ENCODE peak calls at places on chromosome X, in ten cellular contexts. One of them, this sample, is unnamed.

GRCh38 chrX:13482764-13483552 is 86.4 kb upstream of the EGFL6 start:
- DNase-seq in breast epithelium: no peak
- DNase-seq in Karpas-422: no peak
- DNase-seq in BE2C: no peak
- DNase-seq in Panc1: no peak
- DNase-seq in H9: no peak
- DNase-seq in cardiac muscle cell: no peak
- DNase-seq in right cardiac atrium: no peak
- DNase-seq in adrenal gland: no peak
- DNase-seq in mesenchymal stem cell: no peak
- DNase-seq in this sample: no peak

GRCh38 chrX:21840199-21840557 is 761 bp downstream of the MBTPS2 start:
- DNase-seq in Karpas-422: peak; percentile 68
- DNase-seq in H9: no peak
- DNase-seq in cardiac muscle cell: peak; percentile 10
- DNase-seq in BE2C: no peak
- DNase-seq in adrenal gland: no peak
- DNase-seq in right cardiac atrium: no peak
- DNase-seq in Panc1: no peak
- DNase-seq in mesenchymal stem cell: no peak
- DNase-seq in breast epithelium: no peak
- DNase-seq in this sample: no peak

GRCh38 chrX:135087867-135088266 is 32.5 kb downstream of the ETDB start:
- DNase-seq in cardiac muscle cell: no peak
- DNase-seq in adrenal gland: no peak
- DNase-seq in H9: no peak
- DNase-seq in Karpas-422: no peak
- DNase-seq in Panc1: no peak
- DNase-seq in BE2C: no peak
- DNase-seq in breast epithelium: no peak
- DNase-seq in mesenchymal stem cell: no peak
- DNase-seq in right cardiac atrium: no peak
- DNase-seq in this sample: no peak

GRCh38 chrX:75603833-75604232 is 81.0 kb upstream of the ZDHHC15 start:
- DNase-seq in H9: no peak
- DNase-seq in Panc1: no peak
- DNase-seq in cardiac muscle cell: peak; percentile 19
- DNase-seq in right cardiac atrium: no peak
- DNase-seq in mesenchymal stem cell: peak; percentile 8
- DNase-seq in adrenal gland: no peak
- DNase-seq in Karpas-422: peak; percentile 77
- DNase-seq in breast epithelium: no peak
- DNase-seq in BE2C: no peak
- DNase-seq in this sample: no peak

GRCh38 chrX:3669841-3670240 is 43.6 kb downstream of the PRKX start:
- DNase-seq in Panc1: no peak
- DNase-seq in BE2C: no peak
- DNase-seq in H9: no peak
- DNase-seq in breast epithelium: no peak
- DNase-seq in Karpas-422: no peak
- DNase-seq in right cardiac atrium: no peak
- DNase-seq in adrenal gland: no peak
- DNase-seq in cardiac muscle cell: no peak
- DNase-seq in mesenchymal stem cell: no peak
- DNase-seq in this sample: no peak

GRCh38 chrX:35699642-35700041 is 98.5 kb upstream of the MAGEB16 start:
- DNase-seq in Panc1: no peak
- DNase-seq in BE2C: no peak
- DNase-seq in right cardiac atrium: no peak
- DNase-seq in breast epithelium: no peak
- DNase-seq in Karpas-422: no peak
- DNase-seq in mesenchymal stem cell: no peak
- DNase-seq in adrenal gland: no peak
- DNase-seq in cardiac muscle cell: no peak
- DNase-seq in H9: no peak
- DNase-seq in this sample: no peak

GRCh38 chrX:40177942-40178715 is 80.4 kb upstream of the BCOR start:
- DNase-seq in H9: no peak
- DNase-seq in Karpas-422: no peak
- DNase-seq in right cardiac atrium: no peak
- DNase-seq in adrenal gland: no peak
- DNase-seq in mesenchymal stem cell: no peak
- DNase-seq in BE2C: no peak
- DNase-seq in Panc1: no peak
- DNase-seq in breast epithelium: no peak
- DNase-seq in cardiac muscle cell: no peak
- DNase-seq in this sample: no peak

GRCh38 chrX:40734956-40735317 is 405 bp downstream of the MED14 start:
- DNase-seq in right cardiac atrium: peak; percentile 17
- DNase-seq in Karpas-422: peak; percentile 73
- DNase-seq in mesenchymal stem cell: peak; percentile 24
- DNase-seq in breast epithelium: no peak
- DNase-seq in cardiac muscle cell: no peak
- DNase-seq in BE2C: no peak
- DNase-seq in adrenal gland: peak; percentile 28
- DNase-seq in Panc1: no peak
- DNase-seq in H9: no peak
- DNase-seq in this sample: no peak

GRCh38 chrX:153969125-153969903 is 2.3 kb downstream of the HCFC1 start:
- DNase-seq in breast epithelium: no peak
- DNase-seq in cardiac muscle cell: peak; percentile 5
- DNase-seq in mesenchymal stem cell: no peak
- DNase-seq in right cardiac atrium: no peak
- DNase-seq in Panc1: no peak
- DNase-seq in adrenal gland: no peak
- DNase-seq in Karpas-422: no peak
- DNase-seq in H9: no peak
- DNase-seq in BE2C: peak; percentile 42
- DNase-seq in this sample: no peak

GRCh38 chrX:153969904-153970397 is 1.7 kb downstream of the HCFC1 start:
- DNase-seq in H9: no peak
- DNase-seq in cardiac muscle cell: no peak
- DNase-seq in right cardiac atrium: no peak
- DNase-seq in Karpas-422: no peak
- DNase-seq in Panc1: no peak
- DNase-seq in adrenal gland: peak; percentile 53
- DNase-seq in BE2C: no peak
- DNase-seq in breast epithelium: no peak
- DNase-seq in mesenchymal stem cell: peak; percentile 53
- DNase-seq in this sample: no peak

GRCh38 chrX:153967536-153968214 is 3.9 kb downstream of the HCFC1 start:
- DNase-seq in H9: no peak
- DNase-seq in breast epithelium: no peak
- DNase-seq in mesenchymal stem cell: no peak
- DNase-seq in Karpas-422: no peak
- DNase-seq in right cardiac atrium: no peak
- DNase-seq in BE2C: peak; percentile 3
- DNase-seq in cardiac muscle cell: no peak
- DNase-seq in adrenal gland: no peak
- DNase-seq in Panc1: no peak
- DNase-seq in this sample: no peak

GRCh38 chrX:153968255-153968654 is 3.4 kb downstream of the HCFC1 start:
- DNase-seq in H9: no peak
- DNase-seq in Karpas-422: no peak
- DNase-seq in BE2C: peak; percentile 0
- DNase-seq in breast epithelium: no peak
- DNase-seq in Panc1: no peak
- DNase-seq in right cardiac atrium: no peak
- DNase-seq in adrenal gland: no peak
- DNase-seq in mesenchymal stem cell: no peak
- DNase-seq in cardiac muscle cell: no peak
- DNase-seq in this sample: no peak

DNA sequence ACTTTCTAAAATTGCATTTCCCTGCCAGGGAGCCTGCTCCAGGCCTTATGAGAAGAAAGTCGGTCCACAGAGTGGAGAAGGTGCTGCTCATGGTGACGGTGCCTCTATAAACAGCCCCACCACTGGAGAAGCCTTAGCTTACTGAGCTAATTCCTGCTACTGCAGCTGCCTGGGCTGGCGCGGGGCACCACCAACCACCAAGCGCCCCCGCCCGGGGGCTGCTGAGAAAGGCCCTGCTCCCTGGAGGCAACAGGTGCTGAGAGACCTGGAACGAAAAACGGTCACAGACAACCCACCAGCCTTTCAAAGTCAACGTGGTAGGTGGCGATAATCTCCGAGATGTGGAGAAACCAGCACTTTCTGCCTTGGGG is 2.9 kb downstream of the HCFC1 start:
- DNase-seq in mesenchymal stem cell: no peak
- DNase-seq in Karpas-422: peak; percentile 68
- DNase-seq in H9: no peak
- DNase-seq in BE2C: peak; percentile 55
- DNase-seq in right cardiac atrium: no peak
- DNase-seq in cardiac muscle cell: no peak
- DNase-seq in breast epithelium: no peak
- DNase-seq in Panc1: no peak
- DNase-seq in adrenal gland: no peak
- DNase-seq in this sample: no peak
- H3K4me1 ChIP-seq in mesenchymal stem cell: peaks cover 36% of the 10 kb centered on the region
- H3K4me1 ChIP-seq in Karpas-422: peaks cover 36% of the 10 kb centered on the region
- H3K4me1 ChIP-seq in H9: peaks cover 4% of the 10 kb centered on the region
- H3K4me1 ChIP-seq in BE2C: peaks cover 3% of the 10 kb centered on the region
- H3K4me1 ChIP-seq in right cardiac atrium: peaks cover 9% of the 10 kb centered on the region
- H3K4me1 ChIP-seq in cardiac muscle cell: no peaks in the 10 kb centered on the region
- H3K4me1 ChIP-seq in breast epithelium: peaks cover 10% of the 10 kb centered on the region
- H3K4me1 ChIP-seq in Panc1: peaks cover 32% of the 10 kb centered on the region
- H3K4me1 ChIP-seq in adrenal gland: peaks cover 18% of the 10 kb centered on the region
- H3K4me1 ChIP-seq in this sample: peaks cover 9% of the 10 kb centered on the region

GRCh38 chrX:136762820-136763452 is 17.8 kb downstream of the ARHGEF6 start:
- DNase-seq in right cardiac atrium: no peak
- DNase-seq in adrenal gland: no peak
- DNase-seq in Panc1: no peak
- DNase-seq in H9: no peak
- DNase-seq in BE2C: peak; percentile 22
- DNase-seq in cardiac muscle cell: no peak
- DNase-seq in breast epithelium: no peak
- DNase-seq in Karpas-422: no peak
- DNase-seq in mesenchymal stem cell: no peak
- DNase-seq in this sample: no peak

GRCh38 chrX:136765957-136766356 is 14.8 kb downstream of the ARHGEF6 start:
- DNase-seq in right cardiac atrium: no peak
- DNase-seq in Panc1: no peak
- DNase-seq in adrenal gland: peak; percentile 26
- DNase-seq in cardiac muscle cell: no peak
- DNase-seq in Karpas-422: no peak
- DNase-seq in BE2C: no peak
- DNase-seq in H9: no peak
- DNase-seq in breast epithelium: no peak
- DNase-seq in mesenchymal stem cell: no peak
- DNase-seq in this sample: no peak

GRCh38 chrX:136766785-136767103 is 14.0 kb downstream of the ARHGEF6 start:
- DNase-seq in BE2C: no peak
- DNase-seq in right cardiac atrium: no peak
- DNase-seq in breast epithelium: no peak
- DNase-seq in mesenchymal stem cell: peak; percentile 7
- DNase-seq in cardiac muscle cell: no peak
- DNase-seq in adrenal gland: no peak
- DNase-seq in Panc1: no peak
- DNase-seq in Karpas-422: no peak
- DNase-seq in H9: no peak
- DNase-seq in this sample: no peak

GRCh38 chrX:136761410-136761809 is 19.3 kb downstream of the ARHGEF6 start:
- DNase-seq in right cardiac atrium: no peak
- DNase-seq in breast epithelium: no peak
- DNase-seq in Karpas-422: no peak
- DNase-seq in BE2C: no peak
- DNase-seq in Panc1: no peak
- DNase-seq in adrenal gland: no peak
- DNase-seq in H9: no peak
- DNase-seq in cardiac muscle cell: no peak
- DNase-seq in mesenchymal stem cell: no peak
- DNase-seq in this sample: no peak

GRCh38 chrX:136764206-136764605 is 16.5 kb downstream of the ARHGEF6 start:
- DNase-seq in H9: no peak
- DNase-seq in right cardiac atrium: no peak
- DNase-seq in adrenal gland: no peak
- DNase-seq in breast epithelium: no peak
- DNase-seq in mesenchymal stem cell: no peak
- DNase-seq in Panc1: no peak
- DNase-seq in cardiac muscle cell: no peak
- DNase-seq in Karpas-422: no peak
- DNase-seq in BE2C: no peak
- DNase-seq in this sample: no peak
- H3K4me1 ChIP-seq in H9: no peaks in the 10 kb centered on the region
- H3K4me1 ChIP-seq in right cardiac atrium: peaks cover 5% of the 10 kb centered on the region
- H3K4me1 ChIP-seq in adrenal gland: peaks cover 3% of the 10 kb centered on the region
- H3K4me1 ChIP-seq in breast epithelium: peaks cover 7% of the 10 kb centered on the region
- H3K4me1 ChIP-seq in mesenchymal stem cell: peaks cover 6% of the 10 kb centered on the region
- H3K4me1 ChIP-seq in Panc1: peaks cover 22% of the 10 kb centered on the region
- H3K4me1 ChIP-seq in cardiac muscle cell: no peaks in the 10 kb centered on the region
- H3K4me1 ChIP-seq in Karpas-422: peaks cover 8% of the 10 kb centered on the region
- H3K4me1 ChIP-seq in BE2C: peaks cover 5% of the 10 kb centered on the region
- H3K4me1 ChIP-seq in this sample: no peaks in the 10 kb centered on the region

GRCh38 chrX:1391707-1392375 is at the start of gene SLC25A6:
- DNase-seq in breast epithelium: peak; percentile 98
- DNase-seq in BE2C: peak; percentile 95
- DNase-seq in right cardiac atrium: peak; percentile 100
- DNase-seq in H9: peak; percentile 98
- DNase-seq in Panc1: peak; percentile 30
- DNase-seq in adrenal gland: peak; percentile 98
- DNase-seq in cardiac muscle cell: peak; percentile 99
- DNase-seq in Karpas-422: peak; percentile 100
- DNase-seq in mesenchymal stem cell: peak; percentile 96
- DNase-seq in this sample: peak; percentile 99
- H3K4me1 ChIP-seq in breast epithelium: peaks cover 9% of the 10 kb centered on the region
- H3K4me1 ChIP-seq in BE2C: no peaks in the 10 kb centered on the region
- H3K4me1 ChIP-seq in right cardiac atrium: peaks cover 3% of the 10 kb centered on the region
- H3K4me1 ChIP-seq in H9: no peaks in the 10 kb centered on the region
- H3K4me1 ChIP-seq in Panc1: peaks cover 3% of the 10 kb centered on the region
- H3K4me1 ChIP-seq in adrenal gland: peaks cover 14% of the 10 kb centered on the region
- H3K4me1 ChIP-seq in cardiac muscle cell: peaks cover 14% of the 10 kb centered on the region
- H3K4me1 ChIP-seq in Karpas-422: peaks cover 34% of the 10 kb centered on the region
- H3K4me1 ChIP-seq in mesenchymal stem cell: peaks cover 27% of the 10 kb centered on the region
- H3K4me1 ChIP-seq in this sample: peaks cover 3% of the 10 kb centered on the region

DNA sequence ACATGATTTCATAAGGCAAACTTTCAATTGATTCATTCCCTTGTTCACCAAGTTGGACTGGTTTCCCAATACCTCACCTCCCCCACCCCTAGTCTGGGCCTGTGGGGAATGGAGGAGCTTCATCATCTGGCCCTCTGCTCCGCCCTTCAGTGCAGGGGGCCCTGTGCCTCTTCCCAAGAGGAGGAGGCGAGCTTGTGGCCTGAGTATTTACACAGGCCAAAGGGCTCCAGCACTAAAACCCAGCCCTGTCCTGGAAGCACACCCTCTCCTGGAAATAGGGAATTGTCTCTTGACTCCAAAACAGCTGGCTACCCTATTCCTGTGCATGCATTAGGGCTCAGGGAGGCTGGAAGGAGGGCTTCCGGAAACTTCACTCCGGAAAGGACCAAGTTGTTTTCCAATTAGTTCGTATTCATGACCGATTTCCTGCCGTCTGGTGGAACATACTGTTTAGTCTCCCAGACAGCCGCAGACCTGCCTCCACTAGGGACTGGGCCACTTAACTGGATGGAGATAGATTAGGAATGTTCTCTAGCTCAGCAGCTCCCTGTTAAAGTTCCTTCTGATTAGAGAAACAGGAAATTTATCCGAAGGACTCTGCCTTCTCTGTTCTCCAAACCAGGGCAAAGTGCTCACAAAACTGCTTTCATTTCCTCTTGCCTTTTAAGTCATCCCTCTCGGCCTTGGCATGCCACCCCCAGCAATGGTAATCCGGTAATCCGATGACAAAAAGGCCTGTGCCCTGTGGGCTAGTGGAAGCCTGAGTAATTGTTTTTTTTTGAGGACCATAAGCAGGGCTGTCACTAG is 5.8 kb downstream of the SRPX2 start:
- DNase-seq in Karpas-422: no peak
- DNase-seq in BE2C: no peak
- DNase-seq in breast epithelium: peak; percentile 59
- DNase-seq in adrenal gland: peak; percentile 53
- DNase-seq in H9: no peak
- DNase-seq in mesenchymal stem cell: peak; percentile 97
- DNase-seq in Panc1: no peak
- DNase-seq in cardiac muscle cell: peak; percentile 95
- DNase-seq in right cardiac atrium: peak; percentile 75
- DNase-seq in this sample: peak; percentile 58
- H3K4me1 ChIP-seq in Karpas-422: peaks cover 13% of the 10 kb centered on the region
- H3K4me1 ChIP-seq in BE2C: no peaks in the 10 kb centered on the region
- H3K4me1 ChIP-seq in breast epithelium: no peaks in the 10 kb centered on the region
- H3K4me1 ChIP-seq in adrenal gland: no peaks in the 10 kb centered on the region
- H3K4me1 ChIP-seq in H9: peaks cover 3% of the 10 kb centered on the region
- H3K4me1 ChIP-seq in mesenchymal stem cell: peaks cover 7% of the 10 kb centered on the region
- H3K4me1 ChIP-seq in Panc1: no peaks in the 10 kb centered on the region
- H3K4me1 ChIP-seq in cardiac muscle cell: no peaks in the 10 kb centered on the region
- H3K4me1 ChIP-seq in right cardiac atrium: peaks cover 5% of the 10 kb centered on the region
- H3K4me1 ChIP-seq in this sample: no peaks in the 10 kb centered on the region

This sample was measured in endodermal cell.